ENCODE peak calls at places on chromosomes 2 and 18, in six cellular contexts. C is lower leg skin, T is fibroblast of the aortic adventitia, F is right lobe of liver, N is hepatocyte, B is SK-N-SH. U is an unnamed sample.

GRCh38 chr2:73089270-73090030 is 17.9 kb upstream of the SFXN5 start:
- DNase-seq in C (no peak), T (peak), F (no peak), N (peak), B (no peak), U (peak)

GRCh38 chr18:80229342-80229741 is 18.0 kb downstream of the PARD6G start:
- DNase-seq in C (peak), T (peak), F (no peak), N (no peak), B (no peak), U (no peak)

GRCh38 chr2:234723400-234723799 is 226.5 kb upstream of the ARL4C start:
- DNase-seq in C (no peak), T (no peak), F (no peak), N (no peak), B (no peak), U (no peak)

GRCh38 chr2:40844353-40845277 is 392.7 kb upstream of the SLC8A1 start:
- DNase-seq in C (no peak), T (no peak), F (no peak), N (peak), B (no peak), U (peak)

GRCh38 chr2:205187731-205188130 is 494.6 kb upstream of the NRP2 start:
- DNase-seq in C (no peak), T (peak), F (no peak), N (no peak), B (no peak), U (no peak)

GRCh38 chr18:34866739-34867138 is 156.6 kb downstream of the DTNA start:
- DNase-seq in C (no peak), T (peak), F (no peak), N (peak), B (peak), U (no peak)

GRCh38 chr2:164655750-164656149 is 34.5 kb upstream of the GRB14 start:
- DNase-seq in C (no peak), T (peak), F (no peak), N (no peak), B (no peak), U (peak)

GRCh38 chr2:88656690-88657089 is 29.4 kb upstream of the EIF2AK3 start:
- DNase-seq in C (no peak), T (peak), F (no peak), N (peak), B (no peak), U (no peak)

GRCh38 chr2:17309186-17309585 is 209.1 kb downstream of the RAD51AP2 start:
- DNase-seq in C (no peak), T (peak), F (no peak), N (no peak), B (peak), U (no peak)

GRCh38 chr2:3627500-3628100 is 30.4 kb upstream of the ALLC start:
- DNase-seq in C (peak), T (no peak), F (no peak), N (no peak), B (no peak), U (no peak)

GRCh38 chr2:237961637-237962036 is 5.2 kb upstream of the UBE2F start:
- DNase-seq in C (no peak), T (no peak), F (no peak), N (no peak), B (no peak), U (no peak)

GRCh38 chr2:106124126-106124756 is 69.9 kb downstream of the UXS1 start:
- DNase-seq in C (no peak), T (no peak), F (no peak), N (no peak), B (no peak), U (no peak)

GRCh38 chr2:138516030-138516704 is 14.6 kb downstream of the SPOPL start:
- DNase-seq in C (no peak), T (no peak), F (no peak), N (peak), B (no peak), U (peak)

GRCh38 chr2:182330451-182331325 is 96.1 kb downstream of the PDE1A start:
- DNase-seq in C (no peak), T (peak), F (no peak), N (no peak), B (no peak), U (peak)

GRCh38 chr2:237195396-237196119 is 109.9 kb downstream of the COPS8 start:
- DNase-seq in C (peak), T (no peak), F (no peak), N (no peak), B (no peak), U (no peak)

GRCh38 chr2:228548230-228548629 is 366.7 kb upstream of the SPHKAP start:
- DNase-seq in C (no peak), T (peak), F (no peak), N (no peak), B (no peak), U (peak)

GRCh38 chr2:56729212-56729611 is 545.4 kb downstream of the CCDC85A start:
- DNase-seq in C (no peak), T (peak), F (no peak), N (no peak), B (no peak), U (no peak)

GRCh38 chr2:191607101-191607500 is 70.8 kb upstream of the NABP1 start:
- DNase-seq in C (no peak), T (peak), F (no peak), N (no peak), B (no peak), U (peak)

GRCh38 chr2:112310906-112311305 is 35.5 kb downstream of the ZC3H6 start:
- DNase-seq in C (no peak), T (no peak), F (no peak), N (no peak), B (no peak), U (peak)

GRCh38 chr2:121689356-121689755 is 40.1 kb upstream of the CLASP1 start:
- DNase-seq in C (no peak), T (peak), F (no peak), N (peak), B (peak), U (no peak)

GRCh38 chr2:186903183-186903582 is 54.2 kb upstream of the ZSWIM2 start:
- DNase-seq in C (no peak), T (peak), F (no peak), N (no peak), B (peak), U (peak)

GRCh38 chr2:188808921-188809320 is 165.3 kb upstream of the COL3A1 start:
- DNase-seq in C (no peak), T (peak), F (no peak), N (no peak), B (no peak), U (peak)

GRCh38 chr2:23425338-23425871 is 40.4 kb downstream of the KLHL29 start:
- DNase-seq in C (peak), T (no peak), F (no peak), N (no peak), B (no peak), U (peak)

GRCh38 chr18:58144671-58145285 is 100.8 kb downstream of the NEDD4L start:
- DNase-seq in C (peak), T (no peak), F (no peak), N (no peak), B (no peak), U (no peak)

GRCh38 chr2:128736689-128737545 is 418.2 kb upstream of the HS6ST1 start:
- DNase-seq in C (peak), T (peak), F (peak), N (peak), B (peak), U (peak)

GRCh38 chr2:187057466-187057865 is 208.5 kb upstream of the ZSWIM2 start:
- DNase-seq in C (no peak), T (no peak), F (no peak), N (no peak), B (no peak), U (no peak)

GRCh38 chr2:237449193-237449797 is 35.3 kb upstream of the COL6A3 start:
- DNase-seq in C (peak), T (peak), F (no peak), N (no peak), B (no peak), U (no peak)

GRCh38 chr2:128269358-128270305 is 49.0 kb downstream of the HS6ST1 start:
- DNase-seq in C (peak), T (no peak), F (peak), N (no peak), B (peak), U (no peak)

GRCh38 chr2:47782557-47783490 is at the start of gene MSH6:
- DNase-seq in C (peak), T (peak), F (peak), N (peak), B (peak), U (peak)

GRCh38 chr2:47779416-47779790 is 3.5 kb upstream of the MSH6 start:
- DNase-seq in C (no peak), T (no peak), F (no peak), N (no peak), B (no peak), U (no peak)

GRCh38 chr2:47785986-47786385 is 3.0 kb downstream of the MSH6 start:
- DNase-seq in C (no peak), T (no peak), F (no peak), N (no peak), B (no peak), U (no peak)

GRCh38 chr2:47784349-47784851 is 1.5 kb downstream of the MSH6 start:
- DNase-seq in C (no peak), T (peak), F (no peak), N (peak), B (no peak), U (peak)

DNA sequence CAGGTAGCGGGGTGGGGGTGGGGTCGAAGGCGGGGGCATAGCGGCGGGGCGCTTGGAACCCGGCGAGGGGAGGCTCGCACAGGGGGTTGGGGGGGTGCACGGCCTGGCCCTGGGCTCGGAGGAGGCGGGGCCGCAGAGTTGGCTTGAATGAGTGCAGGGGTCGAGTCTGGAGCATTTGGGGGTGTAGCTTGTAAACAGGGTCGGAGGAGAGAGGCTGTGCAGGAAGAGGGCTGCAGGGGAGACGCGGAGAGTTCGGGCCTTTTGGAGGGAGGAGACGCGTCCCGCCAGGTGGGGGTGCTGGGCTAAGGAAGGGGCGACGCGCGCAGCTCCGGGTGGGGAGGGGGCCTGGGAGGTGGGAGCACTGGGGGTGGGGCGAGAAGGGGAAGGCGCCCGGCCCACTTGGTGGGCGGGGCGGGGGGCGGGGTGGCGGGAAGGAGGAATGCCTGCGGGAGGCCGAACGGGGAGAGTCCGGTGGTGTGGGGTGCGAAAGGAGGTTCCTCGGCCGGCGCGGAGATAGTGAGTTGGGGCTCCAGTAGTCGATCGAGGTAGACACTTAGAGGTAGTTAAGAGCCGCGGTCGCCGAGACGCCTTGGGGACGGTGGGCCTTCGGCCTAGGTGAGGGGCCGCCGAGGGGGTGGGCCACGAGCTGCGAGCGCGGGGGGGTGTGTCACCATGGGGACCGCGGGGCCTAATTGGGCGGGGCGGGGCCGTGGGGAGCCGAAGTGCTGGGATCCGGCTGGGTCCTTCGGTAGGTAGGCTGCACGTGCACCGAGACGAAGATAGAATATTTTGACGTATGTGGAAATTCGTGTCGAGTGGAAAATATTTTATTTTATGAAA is 766 bp downstream of the MSH6 start:
- DNase-seq in C (peak), T (peak), F (peak), N (peak), B (peak), U (peak)
- TF ChIP-seq CTCF in C (no peak), T (no peak), F (no peak), N (no peak), B (no peak), U (no peak)

GRCh38 chr18:32297851-32298250 is 108.0 kb downstream of the MEP1B start:
- DNase-seq in C (no peak), T (no peak), F (no peak), N (no peak), B (no peak), U (no peak)
- H3K4me3 ChIP-seq in C (no peak), T (no peak), F (no peak), N (no peak), B (no peak), U (no peak)

GRCh38 chr2:169782513-169782912 is 16.2 kb upstream of the SSB start:
- DNase-seq in C (no peak), T (no peak), F (no peak), N (no peak), B (no peak), U (no peak)
- TF ChIP-seq CTCF in C (no peak), T (no peak), F (no peak), N (no peak), B (no peak), U (no peak)

GRCh38 chr18:55339990-55340389 is 248.0 kb downstream of the TCF4 start:
- DNase-seq in C (no peak), T (no peak), F (no peak), N (no peak), B (no peak), U (no peak)

GRCh38 chr18:55340998-55341397 is 247.0 kb downstream of the TCF4 start:
- DNase-seq in C (no peak), T (no peak), F (no peak), N (no peak), B (no peak), U (no peak)

GRCh38 chr18:55338955-55339662 is 248.9 kb downstream of the TCF4 start:
- DNase-seq in C (no peak), T (peak), F (no peak), N (no peak), B (no peak), U (no peak)

GRCh38 chr18:55337153-55337552 is 250.8 kb downstream of the TCF4 start:
- DNase-seq in C (no peak), T (no peak), F (no peak), N (no peak), B (no peak), U (no peak)

DNA sequence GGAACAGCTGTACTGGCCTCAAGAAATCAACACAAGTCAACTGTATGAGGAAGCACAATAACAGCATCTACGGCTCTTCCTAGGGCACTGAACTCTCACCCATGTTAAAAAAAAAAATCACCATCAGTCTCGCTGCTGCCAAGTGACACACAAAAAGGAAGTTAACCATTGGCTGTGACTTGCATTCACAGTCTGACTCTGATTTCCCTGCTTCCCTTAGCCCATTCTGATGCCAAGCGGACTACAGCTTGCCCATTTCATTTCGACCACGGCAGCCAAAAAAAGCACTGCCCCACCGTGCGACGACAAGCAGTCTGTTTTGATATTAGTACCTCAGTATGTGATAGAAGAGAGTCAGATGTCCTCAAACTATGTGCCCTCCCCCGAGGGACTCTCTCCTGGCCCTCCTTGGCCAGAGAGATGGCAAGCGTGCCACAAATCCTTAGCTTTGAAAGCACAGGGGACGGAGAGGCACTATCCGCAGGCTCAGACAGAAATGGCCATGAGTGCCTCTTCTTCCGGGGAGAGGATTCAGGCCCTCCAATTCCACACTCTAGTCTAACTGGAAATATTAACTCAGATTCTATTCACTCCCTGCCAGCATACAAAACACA is 250.0 kb downstream of the TCF4 start:
- DNase-seq in C (peak), T (no peak), F (peak), N (no peak), B (no peak), U (no peak)
- H3K4me3 ChIP-seq in C (no peak), T (no peak), F (no peak), N (no peak), B (peak), U (no peak)

DNA sequence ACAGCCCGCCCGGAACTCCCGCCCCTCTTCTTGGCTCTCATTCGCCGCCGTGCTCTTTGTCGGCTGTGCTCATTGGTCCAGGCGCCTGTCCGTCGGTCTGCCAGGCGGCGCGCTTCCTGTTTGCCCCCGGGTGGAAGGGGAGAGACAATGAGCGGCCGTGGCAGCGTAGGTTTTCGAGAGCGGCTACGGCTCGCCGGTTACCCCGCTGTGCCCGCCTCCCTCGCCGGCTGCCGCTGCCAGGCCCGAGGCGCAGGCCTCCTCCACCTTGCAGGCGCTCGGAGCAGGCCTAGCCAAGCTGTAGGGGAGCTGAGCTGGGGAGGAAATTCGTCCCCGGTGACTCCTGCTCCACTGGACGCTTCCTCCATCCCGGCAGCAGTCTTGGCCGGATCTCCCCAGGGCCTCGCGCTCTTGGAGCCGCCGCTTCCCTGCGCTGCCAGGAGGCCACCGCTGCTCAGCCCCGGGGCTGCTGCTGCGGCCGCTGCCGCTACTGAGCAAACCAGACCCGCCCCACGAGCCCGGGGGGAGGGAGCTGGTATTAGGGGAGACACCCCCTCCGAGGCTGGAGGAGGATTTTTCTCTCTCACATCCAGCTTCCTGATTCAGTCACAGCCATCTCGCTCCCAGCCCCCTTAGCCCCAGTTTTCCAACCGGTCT is at the start of gene SP3:
- DNase-seq in C (peak), T (peak), F (peak), N (peak), B (peak), U (peak)
- TF ChIP-seq CTCF in C (no peak), T (peak), F (no peak), N (no peak), B (peak), U (no peak)